ENCODE peak calls at places on chromosomes 13 and 19, in six cellular contexts. W, P, E, Y, M and F are unnamed samples.

GRCh38 chr19:1312732-1313694 is 27.3 kb downstream of the EFNA2 start:
- DNase-seq in W (no peak), P (peak), E (no peak), Y (no peak), M (peak), F (peak)

GRCh38 chr13:64417609-64418008 is 2812.5 kb downstream of the PCDH9 start:
- DNase-seq in W (no peak), P (no peak), E (no peak), Y (no peak), M (no peak), F (no peak)

GRCh38 chr13:64633948-64634347 is 2596.2 kb downstream of the PCDH9 start:
- DNase-seq in W (no peak), P (no peak), E (no peak), Y (no peak), M (no peak), F (peak)

GRCh38 chr19:57559008-57559403 is 657 bp downstream of the ZNF550 start:
- DNase-seq in W (no peak), P (peak), E (no peak), Y (no peak), M (peak), F (peak)

GRCh38 chr19:16288544-16288943 is 36.1 kb upstream of the KLF2 start:
- DNase-seq in W (no peak), P (no peak), E (no peak), Y (no peak), M (no peak), F (peak)

GRCh38 chr13:48586591-48587103 is 53.8 kb upstream of the RCBTB2 start:
- DNase-seq in W (no peak), P (no peak), E (peak), Y (no peak), M (no peak), F (peak)

GRCh38 chr19:46049597-46049996 is 8.8 kb upstream of the IGFL4 start:
- DNase-seq in W (no peak), P (no peak), E (no peak), Y (no peak), M (peak), F (no peak)

GRCh38 chr19:43425567-43426392 is 11.1 kb downstream of the TEX101 start:
- DNase-seq in W (no peak), P (no peak), E (no peak), Y (no peak), M (no peak), F (peak)

GRCh38 chr19:27793128-27793643 is 1419.8 kb downstream of the UQCRFS1 start:
- DNase-seq in W (peak), P (no peak), E (no peak), Y (peak), M (peak), F (peak)